ENCODE peak calls at places on chromosomes 3 and 15, in seven cellular contexts. M is NCI-H345; U is tibial nerve; N is A549; F is sciatic nerve; H is naive thymus-derived CD4-positive, alpha-beta T cell; E is IMR-90. Q is an unnamed sample.

GRCh38 chr3:194275721-194276120 is 75.4 kb downstream of the CPN2 start:
- DNase-seq in N (no peak), U (no peak), F (peak; percentile 56), E (no peak), H (no peak), M (no peak), Q (no peak)

GRCh38 chr3:149808209-149808829 is 4.7 kb upstream of the RNF13 start:
- DNase-seq in E (peak; percentile 84), H (peak; percentile 31), F (peak; percentile 85), M (peak; percentile 52), U (peak; percentile 44), N (peak; percentile 79), Q (peak; percentile 79)

GRCh38 chr3:85172001-85172400 is 213.2 kb downstream of the CADM2 start:
- DNase-seq in N (no peak), H (no peak), F (no peak), M (no peak), E (no peak), U (no peak), Q (no peak)

GRCh38 chr15:31398677-31399260 is 72.1 kb downstream of the KLF13 start:
- DNase-seq in M (no peak), E (no peak), F (no peak), H (no peak), U (no peak), N (no peak), Q (no peak)

GRCh38 chr3:42772670-42773408 is at the start of gene CCDC13:
- DNase-seq in M (peak; percentile 85), U (peak; percentile 88), N (peak; percentile 70), F (peak; percentile 98), E (peak; percentile 84), H (peak; percentile 75), Q (peak; percentile 99)

GRCh38 chr15:79458491-79458890 is 26.4 kb downstream of the MINAR1 start:
- DNase-seq in E (no peak), N (no peak), H (no peak), M (no peak), F (no peak), U (no peak), Q (no peak)

GRCh38 chr3:138442433-138442832 is 8.0 kb downstream of the ESYT3 start:
- DNase-seq in M (no peak), H (no peak), E (peak; percentile 60), F (no peak), N (peak; percentile 35), U (no peak), Q (peak; percentile 59)

GRCh38 chr3:4588410-4588809 is 95.3 kb downstream of the ITPR1 start:
- DNase-seq in N (no peak), U (no peak), F (no peak), H (no peak), E (peak; percentile 59), M (no peak), Q (no peak)

GRCh38 chr3:48926425-48927392 is 8.1 kb downstream of the ARIH2 start:
- DNase-seq in N (no peak), H (no peak), E (no peak), M (no peak), U (no peak), F (no peak), Q (no peak)

GRCh38 chr3:187012609-187013051 is 82.3 kb downstream of the ST6GAL1 start:
- DNase-seq in H (peak; percentile 73), M (no peak), U (no peak), F (peak; percentile 54), E (peak; percentile 64), N (no peak), Q (no peak)

GRCh38 chr15:43067717-43068461 is 37.9 kb downstream of the UBR1 start:
- DNase-seq in H (no peak), E (peak; percentile 52), M (no peak), U (no peak), N (no peak), F (no peak), Q (no peak)

GRCh38 chr3:89375451-89375850 is 268.0 kb downstream of the EPHA3 start:
- DNase-seq in H (no peak), F (no peak), N (no peak), U (no peak), E (no peak), M (no peak), Q (no peak)